ENCODE peak calls at places on chromosomes 2 and 18, in ten cellular contexts. X, R, U, M, W, J, D, B, O and Z are unnamed samples.

GRCh38 chr2:46298522-46299351 is 1.5 kb downstream of the EPAS1 start:
- DNase-seq in X (no peak), M (peak; percentile 8), W (peak; percentile 76), R (peak; percentile 84), B (peak; percentile 52), D (peak; percentile 78), O (no peak), J (no peak), U (peak; percentile 52), Z (peak; percentile 66)

GRCh38 chr2:207847807-207848544 is 78.3 kb upstream of the FZD5 start:
- DNase-seq in M (no peak), O (no peak), R (no peak), W (peak; percentile 86), X (no peak), J (peak; percentile 8), U (peak; percentile 29), B (peak; percentile 68), D (no peak), Z (no peak)

GRCh38 chr2:100274566-100275199 is 47.6 kb downstream of the LONRF2 start:
- DNase-seq in M (no peak), B (no peak), O (no peak), D (peak; percentile 54), R (no peak), X (no peak), U (no peak), W (no peak), J (no peak), Z (no peak)

GRCh38 chr2:164661349-164661748 is 40.1 kb upstream of the GRB14 start:
- DNase-seq in M (no peak), U (no peak), X (no peak), W (no peak), J (no peak), O (no peak), D (no peak), R (no peak), B (peak; percentile 48), Z (no peak)

GRCh38 chr2:147663153-147663961 is 181.5 kb upstream of the ACVR2A start:
- DNase-seq in J (no peak), M (no peak), W (no peak), O (no peak), U (no peak), B (no peak), R (no peak), D (no peak), X (no peak), Z (no peak)

GRCh38 chr18:35875566-35875965 is 96.9 kb upstream of the RMP24 start:
- DNase-seq in M (no peak), D (no peak), O (no peak), J (no peak), X (no peak), W (no peak), U (no peak), R (no peak), B (no peak), Z (no peak)

GRCh38 chr2:126638781-126639180 is 17.2 kb upstream of the GYPC start:
- DNase-seq in M (no peak), D (no peak), B (no peak), O (no peak), W (no peak), X (no peak), U (no peak), J (no peak), R (no peak), Z (no peak)

GRCh38 chr2:6148887-6149286 is 456.7 kb downstream of the SOX11 start:
- DNase-seq in J (peak; percentile 46), O (no peak), B (peak; percentile 16), R (no peak), W (no peak), X (no peak), D (no peak), M (no peak), U (no peak), Z (no peak)

GRCh38 chr2:240237609-240238151 is 97.2 kb upstream of the OTOS start:
- DNase-seq in U (no peak), X (no peak), R (no peak), W (peak; percentile 91), O (no peak), J (peak; percentile 18), B (peak; percentile 20), D (peak; percentile 92), M (no peak), Z (no peak)

GRCh38 chr2:6224267-6224666 is 532.1 kb downstream of the SOX11 start:
- DNase-seq in J (no peak), D (no peak), X (no peak), B (no peak), U (no peak), O (no peak), W (no peak), R (no peak), M (no peak), Z (peak; percentile 34)

GRCh38 chr2:67613227-67613626 is 216.1 kb downstream of the ETAA1 start:
- DNase-seq in M (no peak), X (no peak), W (no peak), U (no peak), J (no peak), D (no peak), R (no peak), B (no peak), O (no peak), Z (no peak)

GRCh38 chr2:74379851-74380789 is at the start of gene DCTN1:
- DNase-seq in U (no peak), J (peak; percentile 69), W (peak; percentile 43), X (no peak), D (peak; percentile 82), M (no peak), O (no peak), B (peak; percentile 74), R (no peak), Z (peak; percentile 42)

DNA sequence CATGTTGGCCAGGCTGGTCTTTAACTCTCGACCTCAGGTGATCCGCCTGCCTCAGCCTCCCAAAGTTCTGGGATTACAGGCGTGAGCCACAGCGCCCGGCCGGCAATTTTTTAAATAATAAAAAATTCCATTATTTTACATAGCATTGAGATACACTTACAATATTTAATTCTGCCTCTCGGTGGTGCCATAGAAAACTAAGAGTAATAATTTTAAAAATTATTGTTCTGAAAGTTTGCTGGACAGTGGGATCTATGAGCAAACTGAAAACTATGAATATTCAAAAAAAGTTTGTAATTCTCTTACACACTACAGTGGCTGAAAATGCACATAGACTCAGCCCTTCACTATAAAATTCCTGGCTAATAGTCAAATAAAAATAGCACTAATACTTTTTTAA is 90.9 kb upstream of the STON1 start:
- DNase-seq in D (no peak), M (no peak), R (no peak), B (no peak), U (no peak), J (no peak), X (no peak), W (no peak), O (no peak), Z (no peak)
- TF ChIP-seq CTCF in D (no peak), M (no peak), R (no peak), B (no peak), U (no peak), J (no peak), X (no peak), W (no peak), O (no peak), Z (no peak)

DNA sequence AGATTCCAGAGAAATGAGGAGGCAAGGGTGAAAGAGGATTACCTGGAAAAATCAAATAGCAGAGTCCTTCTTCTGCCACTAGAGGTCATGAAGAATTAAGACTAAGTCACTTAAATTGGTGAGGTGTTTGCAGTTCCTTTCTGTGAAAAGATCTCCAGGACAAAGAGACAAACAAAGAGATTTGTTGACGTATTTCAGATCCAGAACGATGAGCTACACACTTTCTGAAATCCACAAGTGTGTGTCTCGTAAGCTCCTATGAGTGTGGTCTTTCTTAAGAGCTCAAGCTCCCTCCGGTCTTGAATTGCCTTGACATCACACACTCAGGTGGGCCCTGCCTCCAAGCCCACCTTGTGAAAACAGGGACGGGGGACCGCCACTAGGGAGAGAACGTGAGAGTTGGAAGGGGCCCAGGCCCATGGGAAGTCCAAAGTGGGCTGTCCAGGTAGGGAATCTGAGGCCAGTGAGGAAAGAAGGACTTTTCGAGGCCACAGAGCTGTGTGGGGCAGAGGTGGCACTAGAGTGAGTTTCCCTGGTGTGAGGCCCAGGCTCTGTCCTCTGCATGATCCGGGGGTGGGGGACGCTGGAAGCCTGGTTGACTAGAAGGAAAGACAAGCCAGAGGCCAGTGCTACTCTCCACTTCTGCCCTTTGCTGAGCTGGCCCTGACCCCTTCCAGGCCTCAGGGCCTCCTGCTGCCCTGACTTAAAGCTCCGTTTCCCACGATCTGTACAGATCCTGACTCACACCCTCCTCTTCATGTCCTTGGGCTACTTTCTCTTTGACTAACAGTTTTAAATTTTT is 168.1 kb upstream of the NCK2 start:
- DNase-seq in U (no peak), B (peak; percentile 64), J (no peak), X (no peak), O (peak; percentile 16), M (no peak), R (no peak), W (no peak), D (peak; percentile 66), Z (no peak)
- TF ChIP-seq CTCF in U (peak; percentile 70), B (peak; percentile 68), J (peak; percentile 48), X (peak; percentile 78), O (peak; percentile 59), M (peak; percentile 51), R (peak; percentile 35), W (peak; percentile 71), D (peak; percentile 68), Z (peak; percentile 82)

DNA sequence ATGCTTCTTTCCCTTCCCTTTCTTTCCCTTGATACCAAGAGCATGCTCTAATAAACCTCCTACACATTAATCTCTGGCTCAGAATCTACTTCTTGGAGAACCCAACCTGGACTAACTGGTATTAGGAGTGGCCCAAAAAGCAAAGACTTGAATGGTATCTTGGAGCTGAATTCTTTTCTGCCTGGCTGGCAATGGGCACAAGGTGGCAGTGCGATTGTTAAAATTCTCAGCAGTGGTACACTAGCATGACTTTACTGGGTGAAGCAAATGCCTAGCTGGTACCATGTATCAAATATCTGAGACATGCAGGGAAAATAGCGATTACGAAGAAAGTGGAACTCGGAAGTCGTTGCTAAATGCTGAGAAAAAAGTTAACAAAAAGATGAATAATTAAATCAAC is 376.1 kb downstream of the XIRP2 start:
- DNase-seq in D (peak; percentile 53), O (no peak), R (no peak), B (no peak), W (no peak), X (no peak), U (no peak), J (no peak), M (no peak), Z (no peak)
- TF ChIP-seq CTCF in D (no peak), O (no peak), R (no peak), B (peak; percentile 19), W (peak; percentile 34), X (no peak), U (no peak), J (peak; percentile 67), M (no peak), Z (no peak)

GRCh38 chr2:37832590-37833197 is 92.4 kb upstream of the RMDN2 start:
- DNase-seq in J (peak; percentile 85), X (peak; percentile 88), B (peak; percentile 85), W (peak; percentile 87), M (peak; percentile 45), O (peak; percentile 71), U (peak; percentile 96), R (peak; percentile 88), D (peak; percentile 96), Z (peak; percentile 88)
- TF ChIP-seq CTCF in J (peak; percentile 88), X (peak; percentile 93), B (peak; percentile 90), W (peak; percentile 94), M (peak; percentile 90), O (peak; percentile 94), U (peak; percentile 95), R (peak; percentile 63), D (peak; percentile 72), Z (peak; percentile 84)